ENCODE peak calls at places on chromosomes 1 and 21, in nine cellular contexts. I, Z, A, J, T, F, Q, U and R are unnamed samples.

GRCh38 chr1:173329747-173330146 is 122.6 kb upstream of the TNFSF4 start:
- DNase-seq in I (peak), J (no peak), A (peak), U (no peak), F (peak), Z (no peak), T (no peak), Q (no peak), R (no peak)

GRCh38 chr1:26476958-26477357 is 4.7 kb downstream of the HMGN2 start:
- DNase-seq in F (no peak), U (no peak), Q (no peak), J (no peak), I (no peak), T (no peak), Z (no peak), A (no peak), R (no peak)

GRCh38 chr1:234659538-234659937 is 49.6 kb upstream of the IRF2BP2 start:
- DNase-seq in U (no peak), I (peak), A (peak), T (no peak), Z (no peak), J (peak), Q (no peak), F (peak), R (no peak)

GRCh38 chr1:36458910-36459309 is 5.3 kb downstream of the MRPS15 start:
- DNase-seq in I (no peak), U (no peak), T (no peak), Z (no peak), A (no peak), J (no peak), F (no peak), Q (no peak), R (no peak)

GRCh38 chr1:62224182-62224581 is 29.5 kb downstream of the L1TD1 start:
- DNase-seq in U (no peak), J (no peak), F (no peak), Q (no peak), Z (no peak), I (no peak), T (no peak), A (no peak), R (no peak)

GRCh38 chr1:204705888-204706837 is 20.6 kb upstream of the LRRN2 start:
- DNase-seq in U (peak), A (no peak), I (no peak), T (no peak), Z (no peak), Q (no peak), F (no peak), J (no peak), R (no peak)

GRCh38 chr1:54227091-54227602 is 27.2 kb downstream of the MRPL37 start:
- DNase-seq in F (peak), I (peak), T (no peak), U (no peak), Q (no peak), Z (no peak), A (peak), J (peak), R (no peak)

GRCh38 chr1:50209749-50210148 is 101.0 kb downstream of the ELAVL4 start:
- DNase-seq in F (no peak), T (no peak), J (no peak), A (no peak), Z (no peak), Q (no peak), I (no peak), U (no peak), R (no peak)

GRCh38 chr1:109307363-109308021 is 681 bp upstream of the MYBPHL start:
- DNase-seq in Z (no peak), A (no peak), U (no peak), I (no peak), J (no peak), Q (peak), T (peak), F (no peak), R (no peak)

GRCh38 chr1:26787381-26787705 is 407 bp upstream of the PIGV start:
- DNase-seq in I (peak), T (no peak), J (no peak), F (peak), U (no peak), Q (peak), Z (peak), A (peak), R (no peak)

GRCh38 chr1:29762635-29763034 is 526.3 kb downstream of the PTPRU start:
- DNase-seq in Z (no peak), T (no peak), Q (no peak), A (no peak), U (no peak), J (no peak), I (no peak), F (no peak), R (no peak)

GRCh38 chr21:32641715-32642698 is 29.8 kb upstream of the CFAP298 start:
- DNase-seq in F (no peak), T (no peak), J (no peak), Z (no peak), Q (no peak), A (no peak), U (peak), I (no peak), R (no peak)

GRCh38 chr1:101357444-101357986 is 120.7 kb downstream of the S1PR1 start:
- DNase-seq in U (peak), J (peak), I (peak), T (peak), A (peak), Q (peak), Z (peak), F (peak), R (peak)

GRCh38 chr1:175976865-175977642 is 230.0 kb downstream of the COP1 start:
- DNase-seq in J (no peak), Z (no peak), I (no peak), F (peak), Q (no peak), U (no peak), A (peak), T (no peak), R (no peak)

GRCh38 chr1:101520302-101520701 is 283.5 kb downstream of the S1PR1 start:
- DNase-seq in F (peak), I (peak), U (peak), A (peak), T (peak), J (peak), Z (no peak), Q (peak), R (peak)

GRCh38 chr1:66296901-66297300 is 237.1 kb upstream of the SGIP1 start:
- DNase-seq in I (no peak), U (no peak), J (no peak), F (peak), T (no peak), A (no peak), Z (no peak), Q (no peak), R (no peak)

GRCh38 chr1:8207202-8207601 is 110.7 kb upstream of the SLC45A1 start:
- DNase-seq in F (no peak), U (no peak), J (no peak), A (no peak), Q (no peak), Z (no peak), T (no peak), I (no peak), R (no peak)

GRCh38 chr1:235972316-235973090 is 92.4 kb downstream of the NID1 start:
- DNase-seq in I (peak), J (no peak), F (peak), Z (no peak), U (no peak), A (peak), Q (no peak), T (no peak), R (no peak)

GRCh38 chr1:84289169-84289785 is 12.2 kb upstream of the SAMD13 start:
- DNase-seq in J (no peak), U (peak), Z (no peak), Q (no peak), T (no peak), A (no peak), I (no peak), F (no peak), R (no peak)

GRCh38 chr1:81044708-81045107 is 756.0 kb upstream of the ADGRL2 start:
- DNase-seq in Q (no peak), U (no peak), Z (no peak), A (peak), F (peak), T (no peak), J (no peak), I (peak), R (no peak)

GRCh38 chr1:155175927-155176371 is 2.3 kb downstream of the TRIM46 start:
- DNase-seq in Z (peak), A (no peak), J (no peak), U (no peak), Q (no peak), F (no peak), I (no peak), T (no peak), R (no peak)

GRCh38 chr1:155967410-155968400 is 10.6 kb downstream of the ARHGEF2 start:
- DNase-seq in T (no peak), U (peak), F (peak), I (no peak), Z (peak), J (no peak), A (no peak), Q (no peak), R (no peak)

GRCh38 chr1:242005866-242006565 is 7.1 kb upstream of the MAP1LC3C start:
- DNase-seq in I (no peak), F (no peak), A (peak), Q (no peak), J (no peak), Z (no peak), U (no peak), T (no peak), R (no peak)

GRCh38 chr1:81590171-81590570 is 210.6 kb upstream of the ADGRL2 start:
- DNase-seq in Z (no peak), F (peak), A (peak), U (no peak), T (no peak), Q (no peak), J (no peak), I (no peak), R (no peak)

GRCh38 chr1:9181990-9182783 is 52.4 kb upstream of the H6PD start:
- DNase-seq in T (no peak), J (no peak), U (peak), Z (no peak), A (no peak), Q (peak), F (peak), I (peak), R (no peak)

GRCh38 chr1:16628361-16629111 is 15.2 kb upstream of the NBPF1 start:
- DNase-seq in U (peak), J (no peak), F (no peak), T (no peak), Q (no peak), Z (peak), I (no peak), A (no peak), R (no peak)

GRCh38 chr1:107594541-107594940 is 370.4 kb downstream of the VAV3 start:
- DNase-seq in I (no peak), U (no peak), F (no peak), J (no peak), A (peak), Z (no peak), T (no peak), Q (no peak), R (no peak)

GRCh38 chr1:64296459-64296858 is 93.0 kb downstream of the UBE2U start:
- DNase-seq in Q (no peak), T (no peak), Z (no peak), F (no peak), I (no peak), A (no peak), J (no peak), U (no peak), R (no peak)

GRCh38 chr1:203410117-203410900 is 59.4 kb upstream of the FMOD start:
- DNase-seq in Z (no peak), J (no peak), A (no peak), Q (no peak), I (no peak), F (no peak), U (no peak), T (no peak), R (no peak)

GRCh38 chr1:192115000-192115399 is 43.3 kb upstream of the RGS18 start:
- DNase-seq in J (no peak), U (no peak), I (no peak), A (no peak), Q (no peak), T (no peak), F (no peak), Z (no peak), R (no peak)

GRCh38 chr1:117646007-117646913 is 40.4 kb downstream of the TENT5C start:
- DNase-seq in A (no peak), T (no peak), Z (no peak), Q (no peak), I (no peak), F (peak), U (no peak), J (no peak), R (peak)

GRCh38 chr1:89660086-89660946 is 27.4 kb downstream of the LRRC8C start:
- DNase-seq in J (no peak), I (no peak), T (no peak), U (no peak), Q (no peak), A (peak), Z (no peak), F (peak), R (no peak)

GRCh38 chr1:205604825-205605544 is 26.8 kb downstream of the ELK4 start:
- DNase-seq in T (no peak), I (no peak), F (no peak), U (no peak), Q (no peak), Z (no peak), J (no peak), A (no peak), R (no peak)

GRCh38 chr21:25508364-25508763 is 98.9 kb downstream of the MRPL39 start:
- DNase-seq in J (no peak), Z (no peak), U (peak), Q (no peak), A (peak), I (no peak), F (no peak), T (peak), R (no peak)
- H3K4me3 ChIP-seq in J (no peak), Z (no peak), U (no peak), Q (no peak), A (no peak), I (no peak), F (no peak), T (no peak), R (no peak)

GRCh38 chr1:924619-925323 is 1.0 kb downstream of the SAMD11 start:
- DNase-seq in Q (peak), F (peak), J (no peak), Z (no peak), U (peak), A (peak), T (peak), I (no peak), R (no peak)
- TF ChIP-seq CTCF in Q (peak), F (no peak), J (no peak), Z (no peak), U (no peak), A (no peak), T (no peak), I (peak), R (no peak)

GRCh38 chr21:39610705-39611104 is 2.0 kb upstream of the B3GALT5 start:
- DNase-seq in Q (peak), Z (no peak), A (peak), U (peak), I (peak), J (no peak), F (no peak), T (no peak), R (no peak)

GRCh38 chr21:39616373-39616772 is 3.6 kb downstream of the B3GALT5 start:
- DNase-seq in I (no peak), A (no peak), F (no peak), J (no peak), T (no peak), U (no peak), Q (no peak), Z (no peak), R (no peak)

GRCh38 chr21:39613029-39613934 is 542 bp downstream of the B3GALT5 start:
- DNase-seq in Q (peak), F (no peak), Z (no peak), J (no peak), U (no peak), T (no peak), I (peak), A (peak), R (no peak)

GRCh38 chr21:39611547-39612190 is 1.1 kb upstream of the B3GALT5 start:
- DNase-seq in A (peak), Z (no peak), T (no peak), I (no peak), J (no peak), Q (peak), U (peak), F (no peak), R (no peak)

DNA sequence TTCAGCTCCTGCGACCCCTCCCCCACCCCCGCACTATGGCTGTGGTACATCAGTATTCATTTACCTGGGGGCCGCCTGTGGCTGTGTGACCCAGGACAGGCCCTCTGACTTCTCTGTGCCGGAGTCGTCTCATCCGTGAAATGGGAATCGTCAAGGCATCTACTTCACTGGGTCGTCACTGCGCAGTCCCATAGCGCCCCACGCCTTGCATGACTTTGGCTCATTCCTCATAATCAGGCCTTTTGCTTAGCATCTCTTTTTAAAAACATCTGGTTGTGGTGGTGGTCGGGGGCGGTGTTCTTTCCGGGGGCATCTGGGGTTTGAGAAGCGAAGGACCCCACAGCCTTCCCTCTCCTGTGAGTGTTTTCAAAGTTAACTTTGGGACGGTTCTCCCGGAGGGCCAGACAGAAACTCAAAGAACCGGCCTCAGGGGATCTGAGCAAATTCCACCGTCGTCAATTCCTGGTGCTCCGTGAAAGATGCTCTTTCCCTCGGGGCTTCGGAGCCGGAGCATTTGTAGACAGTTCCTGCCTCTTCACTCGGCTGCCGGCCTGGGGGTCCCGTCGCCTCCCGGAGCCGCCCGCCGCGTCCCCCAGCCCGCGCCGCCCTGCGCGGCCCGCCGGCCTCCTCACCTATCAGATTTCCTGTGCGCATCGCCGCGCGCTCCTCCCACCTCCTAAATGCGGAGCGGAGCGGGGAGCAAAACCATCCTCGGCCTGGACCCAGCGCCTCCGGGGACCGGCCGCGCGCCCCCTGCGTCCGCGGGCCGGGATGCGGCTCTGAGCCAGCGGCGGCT is at the start of gene B3GALT5:
- DNase-seq in J (peak), U (peak), Z (no peak), T (peak), I (peak), F (no peak), Q (peak), A (peak), R (no peak)
- H3K4me3 ChIP-seq in J (peak), U (peak), Z (no peak), T (peak), I (peak), F (no peak), Q (peak), A (no peak), R (peak)

DNA sequence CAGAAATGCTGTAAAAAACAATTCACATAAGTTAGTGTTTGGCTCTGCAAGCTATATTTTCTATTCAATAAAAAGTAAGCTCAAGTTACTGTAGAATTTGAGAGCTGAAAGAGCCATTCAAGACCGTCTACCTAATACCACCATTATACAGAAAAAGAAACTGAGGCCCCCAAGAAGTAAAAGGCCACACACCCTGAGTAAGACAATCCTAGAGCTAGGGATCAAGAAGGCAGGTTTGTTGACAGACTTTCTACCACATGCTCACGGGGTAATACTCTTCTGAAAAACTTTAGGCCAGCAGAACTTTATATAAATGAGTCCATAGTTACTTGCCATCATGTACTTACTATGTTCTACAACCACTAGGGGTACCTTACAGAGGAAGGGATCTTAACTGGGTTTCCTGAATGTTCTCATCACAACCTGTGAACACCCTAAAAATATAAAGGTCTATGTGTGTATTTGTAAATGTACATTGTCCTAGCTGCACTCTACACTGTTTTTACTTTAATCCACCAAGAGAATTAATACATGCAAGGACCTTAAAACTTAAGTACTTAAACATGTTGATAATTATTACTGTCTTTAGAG is 2.7 kb downstream of the PSMG1 start:
- DNase-seq in F (no peak), I (no peak), Q (no peak), T (no peak), A (no peak), J (no peak), U (peak), Z (no peak), R (no peak)
- TF ChIP-seq CTCF in F (peak), I (peak), Q (peak), T (peak), A (peak), J (peak), U (no peak), Z (no peak), R (peak)

GRCh38 chr1:206687915-206688442 is 3.3 kb downstream of the MAPKAPK2 start:
- DNase-seq in A (peak), Q (no peak), J (no peak), T (no peak), I (peak), U (peak), Z (no peak), F (peak), R (no peak)
- H3K4me3 ChIP-seq in A (peak), Q (no peak), J (no peak), T (peak), I (no peak), U (peak), Z (no peak), F (peak), R (peak)

GRCh38 chr1:150815871-150816270 is 7.8 kb upstream of the CTSK start:
- DNase-seq in J (no peak), F (no peak), I (no peak), Q (no peak), T (no peak), U (no peak), Z (no peak), A (no peak), R (no peak)

GRCh38 chr1:150810958-150811676 is 3.1 kb upstream of the CTSK start:
- DNase-seq in F (no peak), A (no peak), I (no peak), J (no peak), T (no peak), U (no peak), Q (no peak), Z (no peak), R (no peak)

GRCh38 chr1:150809651-150810050 is 1.6 kb upstream of the CTSK start:
- DNase-seq in U (no peak), A (peak), J (no peak), Q (no peak), T (no peak), F (peak), I (peak), Z (no peak), R (no peak)

GRCh38 chr1:150808851-150809250 is 791 bp upstream of the CTSK start:
- DNase-seq in U (no peak), T (no peak), Q (no peak), I (no peak), F (no peak), J (no peak), A (no peak), Z (no peak), R (no peak)

GRCh38 chr1:150813028-150813707 is 5.1 kb upstream of the CTSK start:
- DNase-seq in A (peak), Z (no peak), Q (peak), J (peak), U (peak), I (peak), F (peak), T (peak), R (no peak)
- TF ChIP-seq CTCF in A (peak), Z (no peak), Q (peak), J (peak), U (peak), I (peak), F (peak), T (peak), R (peak)

DNA sequence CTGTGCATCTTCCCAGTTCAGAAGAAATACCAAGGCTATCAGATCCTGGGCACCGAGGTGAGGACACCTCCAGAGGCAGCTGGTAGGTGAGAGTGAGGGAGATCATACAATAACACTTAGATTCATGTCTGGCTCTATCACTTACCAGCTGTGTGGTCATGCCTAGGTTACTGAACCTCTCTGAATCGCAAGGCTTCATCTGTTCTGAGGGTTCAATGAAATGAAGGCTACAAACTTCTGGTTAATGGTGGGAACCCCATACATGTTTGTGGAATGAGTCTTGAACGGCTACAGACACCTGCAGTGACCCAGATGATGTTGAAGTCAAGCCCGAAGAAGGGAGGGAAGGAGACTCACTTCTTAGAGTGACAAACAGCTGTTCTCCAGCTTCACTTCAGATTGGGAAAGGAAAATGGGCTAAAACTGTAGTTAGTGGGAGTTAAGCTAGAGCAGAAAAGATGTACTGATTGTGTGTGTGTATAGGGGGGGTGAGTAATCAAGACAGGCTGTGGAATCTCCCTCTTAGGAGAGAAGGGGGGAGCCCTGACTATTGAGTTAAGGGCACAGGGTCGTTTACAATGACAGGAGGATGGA is 714 bp upstream of the RSPO1 start:
- DNase-seq in J (no peak), Q (no peak), U (no peak), F (no peak), A (no peak), I (no peak), T (no peak), Z (no peak), R (no peak)
- H3K4me3 ChIP-seq in J (no peak), Q (peak), U (peak), F (no peak), A (no peak), I (no peak), T (no peak), Z (no peak), R (no peak)